ENCODE peak calls at places on chromosome 18, in ten cellular contexts. One of them, this sample, is unnamed.

GRCh38 chr18:73124165-73124564 is 256.4 kb upstream of the NETO1 start:
- DNase-seq in skeletal muscle cell: no peak
- DNase-seq in heart right ventricle: no peak
- DNase-seq in spleen: no peak
- DNase-seq in bronchial epithelial cell: no peak
- DNase-seq in naive thymus-derived CD4-positive, alpha-beta T cell: no peak
- DNase-seq in AG09309: no peak
- DNase-seq in left lung: no peak
- DNase-seq in IMR-90: peak; percentile 1
- DNase-seq in cardiac muscle cell: no peak
- DNase-seq in this sample: no peak

GRCh38 chr18:36760598-36760997 is 68.2 kb downstream of the TPGS2 start:
- DNase-seq in skeletal muscle cell: no peak
- DNase-seq in heart right ventricle: no peak
- DNase-seq in spleen: no peak
- DNase-seq in bronchial epithelial cell: no peak
- DNase-seq in naive thymus-derived CD4-positive, alpha-beta T cell: no peak
- DNase-seq in AG09309: no peak
- DNase-seq in left lung: no peak
- DNase-seq in IMR-90: no peak
- DNase-seq in cardiac muscle cell: no peak
- DNase-seq in this sample: no peak

GRCh38 chr18:361941-362913 is 94.4 kb upstream of the THOC1 start:
- DNase-seq in skeletal muscle cell: peak; percentile 81
- DNase-seq in heart right ventricle: no peak
- DNase-seq in spleen: no peak
- DNase-seq in bronchial epithelial cell: no peak
- DNase-seq in naive thymus-derived CD4-positive, alpha-beta T cell: no peak
- DNase-seq in AG09309: peak; percentile 98
- DNase-seq in left lung: peak; percentile 50
- DNase-seq in IMR-90: peak; percentile 81
- DNase-seq in cardiac muscle cell: peak; percentile 72
- DNase-seq in this sample: peak; percentile 44

GRCh38 chr18:47953471-47953931 is 23.0 kb upstream of the SMAD2 start:
- DNase-seq in skeletal muscle cell: peak; percentile 67
- DNase-seq in heart right ventricle: no peak
- DNase-seq in spleen: no peak
- DNase-seq in bronchial epithelial cell: peak; percentile 59
- DNase-seq in naive thymus-derived CD4-positive, alpha-beta T cell: peak; percentile 14
- DNase-seq in AG09309: no peak
- DNase-seq in left lung: peak; percentile 36
- DNase-seq in IMR-90: no peak
- DNase-seq in cardiac muscle cell: peak; percentile 80
- DNase-seq in this sample: peak; percentile 97

GRCh38 chr18:25737710-25738251 is 352.6 kb downstream of the SS18 start:
- DNase-seq in skeletal muscle cell: peak; percentile 99
- DNase-seq in heart right ventricle: no peak
- DNase-seq in spleen: no peak
- DNase-seq in bronchial epithelial cell: no peak
- DNase-seq in naive thymus-derived CD4-positive, alpha-beta T cell: no peak
- DNase-seq in AG09309: peak; percentile 78
- DNase-seq in left lung: no peak
- DNase-seq in IMR-90: peak; percentile 97
- DNase-seq in cardiac muscle cell: peak; percentile 77
- DNase-seq in this sample: peak; percentile 40

GRCh38 chr18:62037989-62038778 is 145.4 kb upstream of the RNF152 start:
- DNase-seq in skeletal muscle cell: no peak
- DNase-seq in heart right ventricle: no peak
- DNase-seq in spleen: no peak
- DNase-seq in bronchial epithelial cell: no peak
- DNase-seq in naive thymus-derived CD4-positive, alpha-beta T cell: no peak
- DNase-seq in AG09309: no peak
- DNase-seq in left lung: no peak
- DNase-seq in IMR-90: peak; percentile 48
- DNase-seq in cardiac muscle cell: peak; percentile 74
- DNase-seq in this sample: no peak

GRCh38 chr18:4640349-4641012 is 185.4 kb upstream of the DLGAP1 start:
- DNase-seq in skeletal muscle cell: no peak
- DNase-seq in heart right ventricle: no peak
- DNase-seq in spleen: no peak
- DNase-seq in bronchial epithelial cell: no peak
- DNase-seq in naive thymus-derived CD4-positive, alpha-beta T cell: no peak
- DNase-seq in AG09309: no peak
- DNase-seq in left lung: no peak
- DNase-seq in IMR-90: no peak
- DNase-seq in cardiac muscle cell: no peak
- DNase-seq in this sample: no peak

GRCh38 chr18:24231773-24232735 is 93.2 kb downstream of the CABYR start:
- DNase-seq in skeletal muscle cell: peak; percentile 47
- DNase-seq in heart right ventricle: no peak
- DNase-seq in spleen: no peak
- DNase-seq in bronchial epithelial cell: peak; percentile 40
- DNase-seq in naive thymus-derived CD4-positive, alpha-beta T cell: no peak
- DNase-seq in AG09309: no peak
- DNase-seq in left lung: no peak
- DNase-seq in IMR-90: peak; percentile 37
- DNase-seq in cardiac muscle cell: peak; percentile 73
- DNase-seq in this sample: no peak

GRCh38 chr18:73979742-73980141 is 167.9 kb downstream of the FBXO15 start:
- DNase-seq in skeletal muscle cell: no peak
- DNase-seq in heart right ventricle: no peak
- DNase-seq in spleen: no peak
- DNase-seq in bronchial epithelial cell: peak; percentile 74
- DNase-seq in naive thymus-derived CD4-positive, alpha-beta T cell: no peak
- DNase-seq in AG09309: peak; percentile 41
- DNase-seq in left lung: no peak
- DNase-seq in IMR-90: peak; percentile 84
- DNase-seq in cardiac muscle cell: peak; percentile 12
- DNase-seq in this sample: no peak

GRCh38 chr18:11149441-11150270 is at the start of gene PIEZO2:
- DNase-seq in skeletal muscle cell: no peak
- DNase-seq in heart right ventricle: peak; percentile 36
- DNase-seq in spleen: peak; percentile 81
- DNase-seq in bronchial epithelial cell: no peak
- DNase-seq in naive thymus-derived CD4-positive, alpha-beta T cell: no peak
- DNase-seq in AG09309: no peak
- DNase-seq in left lung: peak; percentile 69
- DNase-seq in IMR-90: peak; percentile 65
- DNase-seq in cardiac muscle cell: peak; percentile 88
- DNase-seq in this sample: peak; percentile 74
- H3K4me3 ChIP-seq in skeletal muscle cell: peak within 1 kb of the TSS; percentile 23
- H3K4me3 ChIP-seq in heart right ventricle: peak within 1 kb of the TSS; percentile 42
- H3K4me3 ChIP-seq in spleen: peak within 1 kb of the TSS; percentile 66
- H3K4me3 ChIP-seq in bronchial epithelial cell: no peak within 1 kb of the TSS
- H3K4me3 ChIP-seq in naive thymus-derived CD4-positive, alpha-beta T cell: no peak within 1 kb of the TSS
- H3K4me3 ChIP-seq in AG09309: peak within 1 kb of the TSS; percentile 66
- H3K4me3 ChIP-seq in left lung: peak within 1 kb of the TSS; percentile 50
- H3K4me3 ChIP-seq in IMR-90: peak within 1 kb of the TSS; percentile 69
- H3K4me3 ChIP-seq in cardiac muscle cell: peak within 1 kb of the TSS; percentile 33
- H3K4me3 ChIP-seq in this sample: peak within 1 kb of the TSS; percentile 44

GRCh38 chr18:12855886-12856285 is 28.2 kb downstream of the PTPN2 start:
- DNase-seq in skeletal muscle cell: no peak
- DNase-seq in heart right ventricle: no peak
- DNase-seq in spleen: no peak
- DNase-seq in bronchial epithelial cell: peak; percentile 12
- DNase-seq in naive thymus-derived CD4-positive, alpha-beta T cell: no peak
- DNase-seq in AG09309: no peak
- DNase-seq in left lung: no peak
- DNase-seq in IMR-90: no peak
- DNase-seq in cardiac muscle cell: no peak
- DNase-seq in this sample: no peak
- H3K4me3 ChIP-seq in skeletal muscle cell: no peak overlapping the region
- H3K4me3 ChIP-seq in heart right ventricle: no peak overlapping the region
- H3K4me3 ChIP-seq in spleen: no peak overlapping the region
- H3K4me3 ChIP-seq in bronchial epithelial cell: no peak overlapping the region
- H3K4me3 ChIP-seq in naive thymus-derived CD4-positive, alpha-beta T cell: no peak overlapping the region
- H3K4me3 ChIP-seq in AG09309: no peak overlapping the region
- H3K4me3 ChIP-seq in left lung: no peak overlapping the region
- H3K4me3 ChIP-seq in IMR-90: no peak overlapping the region
- H3K4me3 ChIP-seq in cardiac muscle cell: no peak overlapping the region
- H3K4me3 ChIP-seq in this sample: no peak overlapping the region

DNA sequence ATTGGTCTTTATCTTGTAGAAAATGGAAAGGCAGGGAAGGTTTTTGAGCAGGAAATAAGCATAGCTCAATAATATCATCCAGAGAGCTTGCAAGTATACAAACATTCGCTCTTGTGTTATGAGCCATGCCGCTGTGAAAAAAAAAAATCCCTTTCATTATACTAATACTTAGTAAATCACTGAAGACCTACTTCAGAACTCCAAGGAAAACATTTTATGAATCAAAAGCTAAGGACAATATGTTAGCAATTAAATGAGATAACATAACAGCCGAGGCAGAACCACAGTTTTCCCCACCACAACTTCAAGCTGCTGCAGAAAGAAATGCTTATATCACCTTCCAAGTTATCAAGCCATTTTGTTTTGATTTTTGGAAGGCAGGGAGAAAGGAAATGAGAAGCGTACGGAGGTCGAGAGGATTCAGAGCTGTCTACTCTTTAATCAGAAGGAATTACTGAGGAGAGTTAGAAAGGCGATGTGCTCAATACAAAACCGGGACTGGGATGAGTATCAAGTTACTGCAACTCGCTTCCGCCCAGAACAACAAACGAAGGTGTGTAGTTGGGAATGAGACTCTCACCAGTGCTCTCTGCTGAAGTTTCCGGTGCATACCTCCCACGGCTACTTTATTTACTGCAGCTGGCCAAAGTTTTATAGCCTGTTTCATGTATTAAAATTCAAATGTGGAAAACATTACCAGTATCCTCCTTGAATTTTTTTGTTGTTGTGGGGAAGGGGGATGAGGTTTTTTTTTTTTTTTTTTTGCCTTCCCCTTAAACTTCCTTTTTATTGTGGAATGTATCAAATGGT is 292.1 kb upstream of the CCDC68 start:
- DNase-seq in skeletal muscle cell: no peak
- DNase-seq in heart right ventricle: no peak
- DNase-seq in spleen: no peak
- DNase-seq in bronchial epithelial cell: peak; percentile 65
- DNase-seq in naive thymus-derived CD4-positive, alpha-beta T cell: no peak
- DNase-seq in AG09309: peak; percentile 55
- DNase-seq in left lung: no peak
- DNase-seq in IMR-90: peak; percentile 38
- DNase-seq in cardiac muscle cell: peak; percentile 56
- DNase-seq in this sample: no peak
- H3K4me3 ChIP-seq in skeletal muscle cell: peak overlapping the region; percentile 5
- H3K4me3 ChIP-seq in heart right ventricle: no peak overlapping the region
- H3K4me3 ChIP-seq in spleen: no peak overlapping the region
- H3K4me3 ChIP-seq in bronchial epithelial cell: no peak overlapping the region
- H3K4me3 ChIP-seq in naive thymus-derived CD4-positive, alpha-beta T cell: no peak overlapping the region
- H3K4me3 ChIP-seq in AG09309: no peak overlapping the region
- H3K4me3 ChIP-seq in left lung: no peak overlapping the region
- H3K4me3 ChIP-seq in IMR-90: no peak overlapping the region
- H3K4me3 ChIP-seq in cardiac muscle cell: no peak overlapping the region
- H3K4me3 ChIP-seq in this sample: no peak overlapping the region

GRCh38 chr18:75034937-75035336 is 174.0 kb downstream of the PTGR3 start:
- DNase-seq in skeletal muscle cell: no peak
- DNase-seq in heart right ventricle: no peak
- DNase-seq in spleen: no peak
- DNase-seq in bronchial epithelial cell: no peak
- DNase-seq in naive thymus-derived CD4-positive, alpha-beta T cell: no peak
- DNase-seq in AG09309: no peak
- DNase-seq in left lung: no peak
- DNase-seq in IMR-90: no peak
- DNase-seq in cardiac muscle cell: no peak
- DNase-seq in this sample: no peak
- H3K4me3 ChIP-seq in skeletal muscle cell: no peak overlapping the region
- H3K4me3 ChIP-seq in heart right ventricle: no peak overlapping the region
- H3K4me3 ChIP-seq in spleen: no peak overlapping the region
- H3K4me3 ChIP-seq in bronchial epithelial cell: no peak overlapping the region
- H3K4me3 ChIP-seq in naive thymus-derived CD4-positive, alpha-beta T cell: no peak overlapping the region
- H3K4me3 ChIP-seq in AG09309: no peak overlapping the region
- H3K4me3 ChIP-seq in left lung: no peak overlapping the region
- H3K4me3 ChIP-seq in IMR-90: no peak overlapping the region
- H3K4me3 ChIP-seq in cardiac muscle cell: no peak overlapping the region
- H3K4me3 ChIP-seq in this sample: no peak overlapping the region

GRCh38 chr18:50875966-50876536 is 2.9 kb upstream of the ME2 start:
- DNase-seq in skeletal muscle cell: no peak
- DNase-seq in heart right ventricle: no peak
- DNase-seq in spleen: no peak
- DNase-seq in bronchial epithelial cell: no peak
- DNase-seq in naive thymus-derived CD4-positive, alpha-beta T cell: no peak
- DNase-seq in AG09309: no peak
- DNase-seq in left lung: no peak
- DNase-seq in IMR-90: no peak
- DNase-seq in cardiac muscle cell: no peak
- DNase-seq in this sample: no peak
- H3K4me3 ChIP-seq in skeletal muscle cell: no peak overlapping the region
- H3K4me3 ChIP-seq in heart right ventricle: no peak overlapping the region
- H3K4me3 ChIP-seq in spleen: no peak overlapping the region
- H3K4me3 ChIP-seq in bronchial epithelial cell: no peak overlapping the region
- H3K4me3 ChIP-seq in naive thymus-derived CD4-positive, alpha-beta T cell: no peak overlapping the region
- H3K4me3 ChIP-seq in AG09309: no peak overlapping the region
- H3K4me3 ChIP-seq in left lung: no peak overlapping the region
- H3K4me3 ChIP-seq in IMR-90: no peak overlapping the region
- H3K4me3 ChIP-seq in cardiac muscle cell: no peak overlapping the region
- H3K4me3 ChIP-seq in this sample: no peak overlapping the region